ENCODE peak calls at places on chromosomes 6 and 20, in six cellular contexts. M is HEK293T; X is bronchial epithelial cell; B is stimulated activated CD8-positive, alpha-beta memory T cell treated with anti-CD3 and anti-CD28 coated beads, Interleukin-2, amount 100 ng/mL, for 1 hour; S is GM04504; U is GM12865. A is an unnamed sample.
A peak's percentile ranks its signal among the peaks of the same experiment; 100 is the strongest.

GRCh38 chr6:83265384-83265783 is 72.2 kb downstream of the RWDD2A start:
- DNase-seq in B (no peak), M (no peak), S (peak; percentile 10), X (peak; percentile 51), U (no peak), A (no peak)

GRCh38 chr20:57567471-57568079 is 6.7 kb downstream of the PCK1 start:
- DNase-seq in X (no peak), U (no peak), S (no peak), M (no peak), B (no peak), A (no peak)

GRCh38 chr6:154462425-154462824 is 48.1 kb downstream of the CNKSR3 start:
- DNase-seq in M (no peak), U (no peak), S (no peak), X (no peak), B (no peak), A (peak; percentile 41)

GRCh38 chr6:24802271-24803059 is 3.7 kb upstream of the ARMH2 start:
- DNase-seq in B (no peak), X (no peak), S (no peak), U (no peak), M (no peak), A (no peak)

GRCh38 chr6:121651420-121651819 is 216.0 kb downstream of the GJA1 start:
- DNase-seq in M (no peak), S (no peak), B (no peak), X (no peak), U (no peak), A (no peak)

GRCh38 chr6:45422541-45423110 is 44.9 kb upstream of the SUPT3H start:
- DNase-seq in X (no peak), M (peak; percentile 14), B (no peak), U (peak; percentile 52), S (no peak), A (peak; percentile 50)

GRCh38 chr6:16731503-16732018 is 29.7 kb downstream of the ATXN1 start:
- DNase-seq in M (no peak), S (no peak), U (peak; percentile 70), B (no peak), X (no peak), A (peak; percentile 8)

GRCh38 chr20:22511943-22512910 is 72.1 kb downstream of the FOXA2 start:
- DNase-seq in B (no peak), S (no peak), X (peak; percentile 62), U (no peak), M (peak; percentile 14), A (no peak)

GRCh38 chr6:69632932-69633331 is 163.9 kb downstream of the LMBRD1 start:
- DNase-seq in B (no peak), M (no peak), X (no peak), S (no peak), U (no peak), A (no peak)

GRCh38 chr6:106979435-106979884 is 4.9 kb upstream of the CD24 start:
- DNase-seq in B (peak; percentile 54), M (peak; percentile 74), X (peak; percentile 72), S (peak; percentile 39), U (peak; percentile 89), A (peak; percentile 78)

GRCh38 chr6:11194399-11195274 is 37.8 kb downstream of the NEDD9 start:
- DNase-seq in M (no peak), B (no peak), S (no peak), X (no peak), U (no peak), A (no peak)

GRCh38 chr20:4548552-4548951 is 173.2 kb upstream of the PRND start:
- DNase-seq in M (no peak), X (peak; percentile 95), S (no peak), U (no peak), B (no peak), A (no peak)

GRCh38 chr6:85923013-85923430 is 280.3 kb upstream of the SYNCRIP start:
- DNase-seq in B (no peak), X (peak; percentile 73), U (peak; percentile 61), M (peak; percentile 37), S (peak; percentile 18), A (peak; percentile 40)

GRCh38 chr6:36724514-36725385 is 27.1 kb downstream of the RAB44 start:
- DNase-seq in X (peak; percentile 68), U (peak; percentile 70), B (no peak), S (peak; percentile 32), M (peak; percentile 71), A (peak; percentile 73)

GRCh38 chr6:41718828-41719227 is 16.6 kb downstream of the TFEB start:
- DNase-seq in B (no peak), S (no peak), X (no peak), U (no peak), M (no peak), A (no peak)